ENCODE peak calls at places on chromosomes 11 and 22, in nine cellular contexts. One of them, this sample, is unnamed.
A peak's percentile ranks its signal among the peaks of the same experiment; 100 is the strongest.

GRCh38 chr22:43567691-43568308 is 156.0 kb downstream of the MPPED1 start:
- DNase-seq in suprapubic skin: no peak
- DNase-seq in dorsolateral prefrontal cortex: peak; percentile 61
- DNase-seq in mammary epithelial cell: no peak
- DNase-seq in ovary: no peak
- DNase-seq in cardiac muscle cell: peak; percentile 3
- DNase-seq in heart left ventricle: no peak
- DNase-seq in Caco-2: no peak
- DNase-seq in tibial nerve: no peak
- DNase-seq in this sample: no peak

GRCh38 chr11:526192-526591 is 9.2 kb downstream of the HRAS start:
- DNase-seq in heart left ventricle: no peak
- DNase-seq in tibial nerve: no peak
- DNase-seq in suprapubic skin: no peak
- DNase-seq in ovary: no peak
- DNase-seq in Caco-2: no peak
- DNase-seq in mammary epithelial cell: no peak
- DNase-seq in cardiac muscle cell: no peak
- DNase-seq in dorsolateral prefrontal cortex: no peak
- DNase-seq in this sample: peak; percentile 29

GRCh38 chr11:105609832-105610781 is at the start of gene GRIA4:
- DNase-seq in dorsolateral prefrontal cortex: peak; percentile 90
- DNase-seq in Caco-2: no peak
- DNase-seq in cardiac muscle cell: peak; percentile 65
- DNase-seq in mammary epithelial cell: no peak
- DNase-seq in suprapubic skin: peak; percentile 58
- DNase-seq in heart left ventricle: peak; percentile 21
- DNase-seq in ovary: peak; percentile 28
- DNase-seq in tibial nerve: peak; percentile 14
- DNase-seq in this sample: no peak

GRCh38 chr11:50080256-50080655 is 47.6 kb downstream of the OR4C45 start:
- DNase-seq in Caco-2: no peak
- DNase-seq in mammary epithelial cell: no peak
- DNase-seq in cardiac muscle cell: no peak
- DNase-seq in dorsolateral prefrontal cortex: no peak
- DNase-seq in suprapubic skin: no peak
- DNase-seq in heart left ventricle: no peak
- DNase-seq in tibial nerve: no peak
- DNase-seq in ovary: no peak
- DNase-seq in this sample: no peak

GRCh38 chr11:107928767-107929507 is 689 bp downstream of the RAB39A start:
- DNase-seq in Caco-2: no peak
- DNase-seq in tibial nerve: no peak
- DNase-seq in dorsolateral prefrontal cortex: peak; percentile 29
- DNase-seq in heart left ventricle: peak; percentile 27
- DNase-seq in suprapubic skin: no peak
- DNase-seq in mammary epithelial cell: no peak
- DNase-seq in cardiac muscle cell: no peak
- DNase-seq in ovary: no peak
- DNase-seq in this sample: no peak

GRCh38 chr11:75349540-75350116 is 1.8 kb downstream of the ARRB1 start:
- DNase-seq in mammary epithelial cell: no peak
- DNase-seq in Caco-2: no peak
- DNase-seq in cardiac muscle cell: no peak
- DNase-seq in ovary: no peak
- DNase-seq in dorsolateral prefrontal cortex: no peak
- DNase-seq in tibial nerve: no peak
- DNase-seq in suprapubic skin: no peak
- DNase-seq in heart left ventricle: no peak
- DNase-seq in this sample: peak; percentile 73

GRCh38 chr11:9756878-9757277 is 93.0 kb downstream of the SWAP70 start:
- DNase-seq in Caco-2: no peak
- DNase-seq in cardiac muscle cell: no peak
- DNase-seq in ovary: no peak
- DNase-seq in tibial nerve: no peak
- DNase-seq in mammary epithelial cell: no peak
- DNase-seq in heart left ventricle: no peak
- DNase-seq in suprapubic skin: no peak
- DNase-seq in dorsolateral prefrontal cortex: no peak
- DNase-seq in this sample: no peak

GRCh38 chr11:27431808-27432207 is 40.8 kb downstream of the LGR4 start:
- DNase-seq in mammary epithelial cell: no peak
- DNase-seq in tibial nerve: no peak
- DNase-seq in heart left ventricle: no peak
- DNase-seq in cardiac muscle cell: no peak
- DNase-seq in ovary: no peak
- DNase-seq in Caco-2: no peak
- DNase-seq in dorsolateral prefrontal cortex: no peak
- DNase-seq in suprapubic skin: no peak
- DNase-seq in this sample: no peak

GRCh38 chr22:29718949-29719893 is 582 bp upstream of the CABP7 start:
- DNase-seq in cardiac muscle cell: no peak
- DNase-seq in heart left ventricle: no peak
- DNase-seq in dorsolateral prefrontal cortex: no peak
- DNase-seq in Caco-2: no peak
- DNase-seq in mammary epithelial cell: no peak
- DNase-seq in suprapubic skin: no peak
- DNase-seq in ovary: no peak
- DNase-seq in tibial nerve: no peak
- DNase-seq in this sample: no peak

GRCh38 chr11:117110294-117110950 is 12.2 kb upstream of the SIK3 start:
- DNase-seq in tibial nerve: no peak
- DNase-seq in suprapubic skin: no peak
- DNase-seq in Caco-2: no peak
- DNase-seq in heart left ventricle: no peak
- DNase-seq in ovary: no peak
- DNase-seq in mammary epithelial cell: no peak
- DNase-seq in dorsolateral prefrontal cortex: no peak
- DNase-seq in cardiac muscle cell: no peak
- DNase-seq in this sample: no peak

GRCh38 chr11:117107701-117108590 is 9.7 kb upstream of the SIK3 start:
- DNase-seq in ovary: no peak
- DNase-seq in heart left ventricle: no peak
- DNase-seq in cardiac muscle cell: peak; percentile 39
- DNase-seq in mammary epithelial cell: no peak
- DNase-seq in tibial nerve: no peak
- DNase-seq in Caco-2: no peak
- DNase-seq in suprapubic skin: no peak
- DNase-seq in dorsolateral prefrontal cortex: no peak
- DNase-seq in this sample: no peak
- H3K27me3 ChIP-seq in ovary: no peaks in the 10 kb centered on the region
- H3K27me3 ChIP-seq in heart left ventricle: no peaks in the 10 kb centered on the region
- H3K27me3 ChIP-seq in cardiac muscle cell: no peaks in the 10 kb centered on the region
- H3K27me3 ChIP-seq in mammary epithelial cell: no peaks in the 10 kb centered on the region
- H3K27me3 ChIP-seq in tibial nerve: no peaks in the 10 kb centered on the region
- H3K27me3 ChIP-seq in Caco-2: no peaks in the 10 kb centered on the region
- H3K27me3 ChIP-seq in suprapubic skin: no peaks in the 10 kb centered on the region
- H3K27me3 ChIP-seq in dorsolateral prefrontal cortex: no peaks in the 10 kb centered on the region
- H3K27me3 ChIP-seq in this sample: no peaks in the 10 kb centered on the region

DNA sequence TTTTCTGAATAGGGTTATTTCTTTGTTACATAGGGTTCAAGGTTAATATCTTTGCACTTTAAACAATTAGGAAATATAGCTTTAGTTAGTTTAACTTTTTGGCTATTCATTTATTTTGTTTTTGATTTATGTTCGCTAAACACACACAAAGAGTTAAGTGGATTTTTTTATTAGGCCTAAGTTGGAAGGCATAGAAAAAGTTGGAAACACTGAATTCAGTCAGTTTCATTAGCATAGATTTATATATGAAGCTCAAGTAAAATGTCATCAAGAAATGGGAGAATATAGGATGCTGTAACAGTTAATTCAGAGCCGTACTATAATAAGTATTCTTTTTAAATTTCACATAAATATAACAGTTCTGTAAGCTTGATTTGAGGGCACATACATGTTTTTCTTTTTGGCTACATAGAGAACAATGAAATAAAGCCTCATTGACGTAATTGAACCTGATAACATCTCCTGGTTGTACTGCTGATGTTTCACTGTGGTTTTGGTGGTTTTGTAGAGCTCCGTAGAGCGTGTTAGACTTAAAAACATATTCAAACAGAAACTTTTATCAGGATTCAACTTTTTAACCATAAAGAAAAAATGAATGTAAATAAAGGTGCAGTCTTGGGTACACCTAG is 121.4 kb downstream of the PDE3B start:
- DNase-seq in tibial nerve: no peak
- DNase-seq in ovary: no peak
- DNase-seq in dorsolateral prefrontal cortex: no peak
- DNase-seq in mammary epithelial cell: peak; percentile 78
- DNase-seq in cardiac muscle cell: peak; percentile 95
- DNase-seq in Caco-2: no peak
- DNase-seq in suprapubic skin: no peak
- DNase-seq in heart left ventricle: no peak
- DNase-seq in this sample: no peak
- H3K4me3 ChIP-seq in tibial nerve: no peak overlapping the region
- H3K4me3 ChIP-seq in ovary: no peak overlapping the region
- H3K4me3 ChIP-seq in dorsolateral prefrontal cortex: no peak overlapping the region
- H3K4me3 ChIP-seq in mammary epithelial cell: no peak overlapping the region
- H3K4me3 ChIP-seq in cardiac muscle cell: no peak overlapping the region
- H3K4me3 ChIP-seq in Caco-2: no peak overlapping the region
- H3K4me3 ChIP-seq in suprapubic skin: no peak overlapping the region
- H3K4me3 ChIP-seq in heart left ventricle: no peak overlapping the region
- H3K4me3 ChIP-seq in this sample: no peak overlapping the region

DNA sequence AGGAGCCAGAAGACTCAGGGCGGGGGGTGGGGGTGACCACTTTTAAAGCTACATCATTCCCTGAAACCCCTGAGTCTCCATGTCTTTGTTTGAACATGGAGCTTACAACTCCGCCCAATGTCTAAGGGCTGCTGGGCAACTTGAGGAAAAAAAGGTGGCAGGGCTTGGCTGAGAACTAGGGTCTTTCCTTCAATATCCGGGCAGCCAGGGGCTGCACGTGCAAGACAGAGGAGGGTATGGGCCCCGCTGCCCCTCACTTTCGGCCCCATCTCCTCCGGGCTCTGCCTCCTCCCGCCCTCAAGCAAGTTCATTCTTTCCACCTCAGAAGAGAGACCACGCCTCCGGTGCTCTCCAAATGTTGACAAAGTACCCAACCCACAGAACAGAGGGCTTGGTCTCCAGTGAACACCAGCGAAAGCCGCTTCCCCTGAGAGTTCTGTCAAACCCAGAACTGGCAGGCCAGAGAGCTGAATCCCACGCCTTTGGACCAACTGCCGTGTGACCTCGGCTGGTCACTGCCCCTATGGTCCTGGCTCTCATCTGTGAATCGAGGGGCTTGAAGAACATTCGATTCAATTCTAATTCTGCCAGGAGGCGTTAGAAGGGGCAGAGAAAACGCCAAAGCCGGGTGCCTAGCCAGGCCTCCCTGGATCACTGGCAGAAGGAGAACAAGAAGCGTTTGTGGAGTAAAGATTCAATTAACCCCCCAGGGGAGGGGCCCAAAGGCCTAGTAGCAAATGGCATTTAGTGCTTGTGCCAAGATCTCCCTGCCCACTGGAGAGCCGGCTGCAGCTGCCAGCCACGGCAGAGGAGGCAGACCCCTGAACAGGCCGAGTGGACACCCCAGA is 7.3 kb downstream of the PDGFB start:
- DNase-seq in ovary: no peak
- DNase-seq in cardiac muscle cell: no peak
- DNase-seq in dorsolateral prefrontal cortex: no peak
- DNase-seq in Caco-2: no peak
- DNase-seq in mammary epithelial cell: no peak
- DNase-seq in heart left ventricle: no peak
- DNase-seq in suprapubic skin: no peak
- DNase-seq in tibial nerve: no peak
- DNase-seq in this sample: no peak
- H3K27me3 ChIP-seq in ovary: no peaks in the 10 kb centered on the region
- H3K27me3 ChIP-seq in cardiac muscle cell: no peaks in the 10 kb centered on the region
- H3K27me3 ChIP-seq in dorsolateral prefrontal cortex: peaks cover under 1% of the 10 kb centered on the region
- H3K27me3 ChIP-seq in Caco-2: no peaks in the 10 kb centered on the region
- H3K27me3 ChIP-seq in mammary epithelial cell: no peaks in the 10 kb centered on the region
- H3K27me3 ChIP-seq in heart left ventricle: no peaks in the 10 kb centered on the region
- H3K27me3 ChIP-seq in suprapubic skin: no peaks in the 10 kb centered on the region
- H3K27me3 ChIP-seq in tibial nerve: no peaks in the 10 kb centered on the region
- H3K27me3 ChIP-seq in this sample: peaks cover 100% of the 10 kb centered on the region

DNA sequence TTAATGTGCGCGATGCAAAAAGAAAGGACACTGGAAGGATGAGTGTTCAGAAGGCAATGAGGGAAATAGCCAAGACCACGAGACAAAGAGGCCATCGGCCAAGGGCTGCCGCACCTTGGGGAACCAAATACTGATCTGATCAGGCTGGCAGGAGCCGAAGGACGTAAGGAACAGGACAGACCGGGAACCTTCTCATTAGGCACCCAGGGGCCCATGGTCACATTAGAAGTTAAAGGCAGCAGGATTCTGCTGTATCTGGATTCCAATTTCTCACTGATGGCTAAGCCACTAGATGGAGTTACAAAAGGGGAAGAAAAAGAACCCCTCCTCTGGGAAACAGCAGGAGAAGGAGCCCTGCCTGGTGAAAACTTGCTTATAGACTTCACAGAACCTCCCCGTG is 28.8 kb upstream of the CPT1A start:
- DNase-seq in dorsolateral prefrontal cortex: no peak
- DNase-seq in ovary: no peak
- DNase-seq in suprapubic skin: no peak
- DNase-seq in cardiac muscle cell: no peak
- DNase-seq in Caco-2: peak; percentile 51
- DNase-seq in heart left ventricle: no peak
- DNase-seq in tibial nerve: no peak
- DNase-seq in mammary epithelial cell: no peak
- DNase-seq in this sample: no peak
- H3K4me3 ChIP-seq in dorsolateral prefrontal cortex: peak overlapping the region; percentile 55
- H3K4me3 ChIP-seq in ovary: peak overlapping the region; percentile 41
- H3K4me3 ChIP-seq in suprapubic skin: peak overlapping the region; percentile 40
- H3K4me3 ChIP-seq in cardiac muscle cell: peak overlapping the region; percentile 4
- H3K4me3 ChIP-seq in Caco-2: peak overlapping the region; percentile 43
- H3K4me3 ChIP-seq in heart left ventricle: peak overlapping the region; percentile 52
- H3K4me3 ChIP-seq in tibial nerve: peak overlapping the region; percentile 53
- H3K4me3 ChIP-seq in mammary epithelial cell: no peak overlapping the region
- H3K4me3 ChIP-seq in this sample: peak overlapping the region; percentile 43

DNA sequence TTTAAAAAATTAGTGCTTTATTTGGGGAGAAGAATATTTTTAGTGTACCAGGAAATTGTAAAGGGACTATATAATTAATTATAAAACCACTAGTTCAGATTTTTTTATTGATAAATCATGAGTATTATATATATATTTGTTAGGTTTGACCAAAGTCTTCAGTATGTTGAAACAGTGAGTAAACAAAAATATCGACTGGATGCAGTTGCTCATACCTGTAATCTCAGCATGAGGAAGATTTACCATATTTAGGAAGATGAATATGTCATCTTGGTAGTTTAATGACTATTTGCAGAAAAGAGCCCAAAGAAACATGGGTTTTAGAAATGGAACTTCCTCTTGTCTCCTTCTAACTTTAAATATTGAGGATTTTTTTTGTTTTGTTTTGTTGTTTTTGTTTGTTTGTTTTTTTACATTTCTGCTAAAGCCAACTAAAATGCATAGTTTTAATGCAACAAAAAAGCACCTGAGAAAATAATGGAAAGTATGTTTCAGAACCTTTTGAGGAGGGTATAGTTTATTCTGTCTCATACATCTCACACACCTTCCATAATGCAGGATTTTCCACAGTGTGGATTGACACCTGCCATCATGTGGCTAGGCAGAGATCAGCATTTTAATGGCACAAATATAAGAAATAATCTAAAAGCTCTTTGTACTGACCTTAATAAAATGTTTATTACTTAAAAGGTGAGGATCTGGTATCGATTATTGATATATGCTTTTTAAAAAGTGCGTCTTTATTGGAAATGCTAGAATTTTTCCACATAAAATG is 114.3 kb downstream of the ARHGAP42 start:
- DNase-seq in dorsolateral prefrontal cortex: no peak
- DNase-seq in tibial nerve: no peak
- DNase-seq in cardiac muscle cell: no peak
- DNase-seq in heart left ventricle: no peak
- DNase-seq in ovary: no peak
- DNase-seq in Caco-2: no peak
- DNase-seq in suprapubic skin: no peak
- DNase-seq in mammary epithelial cell: no peak
- DNase-seq in this sample: no peak
- H3K27me3 ChIP-seq in dorsolateral prefrontal cortex: no peaks in the 10 kb centered on the region
- H3K27me3 ChIP-seq in tibial nerve: no peaks in the 10 kb centered on the region
- H3K27me3 ChIP-seq in cardiac muscle cell: no peaks in the 10 kb centered on the region
- H3K27me3 ChIP-seq in heart left ventricle: no peaks in the 10 kb centered on the region
- H3K27me3 ChIP-seq in ovary: no peaks in the 10 kb centered on the region
- H3K27me3 ChIP-seq in Caco-2: no peaks in the 10 kb centered on the region
- H3K27me3 ChIP-seq in suprapubic skin: no peaks in the 10 kb centered on the region
- H3K27me3 ChIP-seq in mammary epithelial cell: no peaks in the 10 kb centered on the region
- H3K27me3 ChIP-seq in this sample: no peaks in the 10 kb centered on the region

This sample was measured in left lung.